ENCODE peak calls at places on chromosomes 16 and 17, in five cellular contexts. J is kidney epithelial cell, G is transverse colon, C is left ventricle myocardium inferior, T is GM23338. L is an unnamed sample.

GRCh38 chr16:20510323-20510722 is 59.0 kb downstream of the ACSM2A start:
- DNase-seq in G (no peak), C (no peak), J (no peak), T (no peak), L (no peak)

GRCh38 chr16:58459344-58460218 is 40.4 kb upstream of the NDRG4 start:
- DNase-seq in T (no peak), G (no peak), J (peak), C (no peak), L (no peak)

GRCh38 chr17:17516941-17517720 is 20.9 kb upstream of the RASD1 start:
- DNase-seq in C (no peak), J (no peak), T (no peak), G (no peak), L (no peak)

GRCh38 chr17:43756176-43756575 is 2.4 kb downstream of the SOST start:
- DNase-seq in J (no peak), G (no peak), C (no peak), T (no peak), L (no peak)

GRCh38 chr16:90009172-90009899 is 9.9 kb downstream of the DBNDD1 start:
- DNase-seq in G (no peak), J (no peak), C (no peak), T (no peak), L (no peak)

GRCh38 chr17:33436321-33436720 is 143.2 kb upstream of the ASIC2 start:
- DNase-seq in T (no peak), C (no peak), J (no peak), G (no peak), L (no peak)

GRCh38 chr17:9672266-9672665 is 26.9 kb downstream of the USP43 start:
- DNase-seq in T (no peak), J (no peak), G (no peak), C (no peak), L (no peak)

GRCh38 chr16:88769617-88770458 is 15.2 kb downstream of the PIEZO1 start:
- DNase-seq in C (no peak), T (peak), G (peak), J (no peak), L (peak)

GRCh38 chr17:66750756-66751543 is 84.0 kb upstream of the CACNG5 start:
- DNase-seq in C (no peak), T (no peak), J (no peak), G (no peak), L (no peak)

GRCh38 chr16:53756329-53756996 is 52.5 kb downstream of the FTO start:
- DNase-seq in G (no peak), J (peak), C (no peak), T (no peak), L (no peak)

GRCh38 chr16:86975445-86975844 is 341.7 kb downstream of the C16orf95 start:
- DNase-seq in C (no peak), T (peak), J (peak), G (no peak), L (no peak)

GRCh38 chr16:74253146-74253545 is 43.5 kb upstream of the PSMD7 start:
- DNase-seq in T (no peak), J (no peak), C (no peak), G (no peak), L (no peak)

GRCh38 chr17:41814195-41814594 is 1.4 kb downstream of the FKBP10 start:
- DNase-seq in T (no peak), C (no peak), J (no peak), G (no peak), L (no peak)

GRCh38 chr16:53865492-53865863 is 161.5 kb downstream of the FTO start:
- DNase-seq in T (peak), C (no peak), G (no peak), J (peak), L (no peak)

GRCh38 chr17:2064980-2065785 is 10.3 kb downstream of the HIC1 start:
- DNase-seq in G (peak), T (peak), J (no peak), C (no peak), L (peak)

GRCh38 chr16:85291302-85292148 is 179.3 kb upstream of the CIBAR2 start:
- DNase-seq in T (no peak), G (peak), J (no peak), C (peak), L (peak)

DNA sequence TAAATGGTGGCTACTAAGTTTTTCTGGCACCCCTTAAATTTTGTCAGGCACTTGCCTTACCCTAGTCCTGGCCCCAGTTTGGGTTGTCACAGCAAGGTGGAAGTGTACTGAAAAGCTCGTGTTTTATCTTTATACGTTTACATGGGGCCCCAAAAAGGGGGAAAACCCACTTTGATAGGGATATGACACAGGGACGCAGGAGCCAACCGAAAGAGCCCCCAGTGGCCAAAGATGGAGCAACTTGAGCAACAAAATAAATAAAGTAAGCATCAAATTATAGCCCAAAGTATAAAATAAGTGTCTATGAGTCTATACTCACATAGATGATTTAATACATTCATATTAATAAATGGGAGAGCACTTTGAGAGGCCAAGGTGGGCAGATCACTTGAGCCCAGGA is 5.0 kb upstream of the CETP start:
- DNase-seq in C (no peak), G (no peak), J (no peak), T (peak), L (no peak)
- TF ChIP-seq CTCF in C (no peak), G (no peak), J (no peak), T (peak), L (no peak)

GRCh38 chr17:7183433-7184090 is 4.4 kb upstream of the ASGR1 start:
- DNase-seq in J (no peak), G (no peak), T (no peak), C (no peak), L (no peak)
- TF ChIP-seq CTCF in J (no peak), G (no peak), T (no peak), C (no peak), L (no peak)

GRCh38 chr17:38918916-38919315 is 6.5 kb upstream of the LASP1NB start:
- DNase-seq in C (no peak), G (no peak), J (no peak), T (no peak), L (no peak)

GRCh38 chr17:38917259-38917658 is 8.2 kb upstream of the LASP1NB start:
- DNase-seq in G (no peak), C (no peak), T (no peak), J (no peak), L (peak)

GRCh38 chr17:38916771-38917170 is 8.6 kb upstream of the LASP1NB start:
- DNase-seq in T (no peak), J (no peak), C (no peak), G (no peak), L (peak)

GRCh38 chr17:38919316-38920078 is 5.9 kb upstream of the LASP1NB start:
- DNase-seq in T (no peak), G (no peak), J (no peak), C (no peak), L (peak)

GRCh38 chr17:38918129-38918913 is 7.1 kb upstream of the LASP1NB start:
- DNase-seq in T (peak), C (no peak), J (no peak), G (no peak), L (peak)
- TF ChIP-seq CTCF in T (peak), C (no peak), J (no peak), G (no peak), L (no peak)

GRCh38 chr17:51739245-51739886 is 419.1 kb downstream of the CA10 start:
- DNase-seq in T (no peak), G (no peak), C (no peak), J (no peak), L (no peak)

GRCh38 chr17:51731941-51732722 is 426.4 kb downstream of the CA10 start:
- DNase-seq in J (no peak), T (no peak), G (no peak), C (no peak), L (no peak)

GRCh38 chr17:51734976-51735375 is 423.5 kb downstream of the CA10 start:
- DNase-seq in J (no peak), T (no peak), C (no peak), G (no peak), L (no peak)

GRCh38 chr17:51733166-51733565 is 425.3 kb downstream of the CA10 start:
- DNase-seq in G (no peak), C (no peak), T (no peak), J (no peak), L (no peak)

GRCh38 chr17:51734462-51734861 is 424.1 kb downstream of the CA10 start:
- DNase-seq in C (no peak), G (no peak), T (peak), J (no peak), L (no peak)
- TF ChIP-seq CTCF in C (peak), G (no peak), T (peak), J (peak), L (no peak)

DNA sequence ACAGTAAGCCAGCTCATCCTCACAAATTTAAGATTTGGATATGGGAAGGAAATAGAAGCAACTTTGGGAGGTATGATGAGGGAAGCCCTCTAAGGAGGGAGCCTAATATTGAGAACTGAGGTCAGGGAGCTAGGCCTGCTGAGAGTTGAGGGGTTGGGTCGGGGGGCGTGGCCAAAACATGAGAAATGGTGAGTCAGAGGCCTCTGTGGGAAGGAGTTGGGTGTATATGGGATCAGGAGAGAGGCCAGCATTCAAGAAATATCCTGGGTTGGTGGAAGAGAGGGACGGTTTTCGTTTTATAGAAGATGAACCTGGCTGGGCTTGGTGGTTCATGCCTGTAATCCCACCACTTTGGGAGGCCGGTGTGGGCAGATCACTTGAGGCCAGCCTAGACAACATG is 48.4 kb downstream of the CLEC16A start:
- DNase-seq in J (no peak), T (peak), G (peak), C (no peak), L (no peak)
- TF ChIP-seq CTCF in J (no peak), T (no peak), G (no peak), C (no peak), L (no peak)

GRCh38 chr17:65558683-65559311 is 2.7 kb downstream of the AXIN2 start:
- DNase-seq in C (no peak), T (peak), J (no peak), G (no peak), L (no peak)

GRCh38 chr17:65558311-65558682 is 3.2 kb downstream of the AXIN2 start:
- DNase-seq in T (no peak), G (no peak), J (no peak), C (no peak), L (no peak)

GRCh38 chr17:65557349-65558310 is 3.8 kb downstream of the AXIN2 start:
- DNase-seq in J (peak), C (no peak), G (no peak), T (no peak), L (no peak)

GRCh38 chr17:65556014-65556909 is 5.2 kb downstream of the AXIN2 start:
- DNase-seq in J (no peak), C (peak), G (peak), T (peak), L (peak)

GRCh38 chr17:65556910-65557348 is 4.5 kb downstream of the AXIN2 start:
- DNase-seq in G (no peak), C (no peak), J (no peak), T (no peak), L (no peak)
- TF ChIP-seq CTCF in G (no peak), C (no peak), J (no peak), T (no peak), L (no peak)

GRCh38 chr16:82633964-82634600 is 7.3 kb downstream of the CDH13 start:
- DNase-seq in J (no peak), T (no peak), C (no peak), G (peak), L (no peak)

GRCh38 chr16:82630219-82630618 is 3.5 kb downstream of the CDH13 start:
- DNase-seq in T (no peak), J (no peak), C (no peak), G (no peak), L (no peak)

GRCh38 chr16:82630688-82631087 is 3.9 kb downstream of the CDH13 start:
- DNase-seq in T (no peak), G (no peak), C (no peak), J (no peak), L (no peak)

GRCh38 chr16:82629441-82630027 is 2.8 kb downstream of the CDH13 start:
- DNase-seq in C (no peak), J (peak), G (no peak), T (peak), L (no peak)

DNA sequence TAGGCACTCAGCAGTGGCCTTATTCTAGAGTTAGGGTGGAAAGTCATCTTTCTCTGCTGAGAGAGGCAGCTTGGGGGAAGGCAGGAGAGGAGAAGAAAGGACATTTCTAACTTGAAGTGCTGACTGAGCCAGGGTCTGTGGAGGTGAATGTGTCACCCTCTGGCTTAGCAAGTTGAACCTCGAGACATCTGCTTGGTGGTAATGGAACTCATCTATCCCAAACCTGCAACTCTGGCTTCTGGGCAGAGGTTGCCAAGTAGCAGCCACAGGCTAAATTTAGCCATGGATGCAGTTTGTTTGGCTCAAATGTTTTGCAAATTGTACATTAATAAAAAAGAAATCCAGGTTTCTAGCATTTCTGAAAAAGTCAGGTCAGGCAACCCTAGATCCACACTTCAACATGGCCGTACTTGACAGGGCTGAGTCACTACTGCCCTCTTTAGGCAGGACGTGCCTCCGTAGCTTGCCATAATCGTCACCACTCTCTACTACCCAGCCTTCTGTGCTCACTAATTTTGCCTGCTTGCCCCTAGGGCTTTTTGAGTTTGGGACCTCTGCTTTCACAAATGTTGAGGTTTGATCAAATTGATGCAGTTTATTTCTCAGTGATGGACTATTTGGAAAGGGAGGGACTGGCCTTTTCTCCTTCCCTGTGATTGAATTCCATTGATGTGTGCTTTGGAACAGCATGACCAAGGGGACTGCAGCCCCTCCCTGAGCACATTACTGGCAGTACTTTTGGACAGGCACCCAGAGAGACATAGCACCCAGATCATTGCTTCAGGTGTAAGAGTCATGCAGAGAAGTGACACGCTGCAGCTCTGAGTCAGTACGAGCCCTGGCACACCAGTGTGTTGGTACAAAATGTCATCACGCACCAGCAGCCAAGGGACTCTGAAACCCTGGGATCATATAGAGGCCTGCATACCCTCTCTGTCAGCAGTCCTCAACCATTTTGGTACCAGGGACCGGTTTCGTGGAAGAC is 5.2 kb downstream of the CDH13 start:
- DNase-seq in J (no peak), G (no peak), C (no peak), T (peak), L (no peak)
- TF ChIP-seq CTCF in J (peak), G (no peak), C (peak), T (peak), L (no peak)

DNA sequence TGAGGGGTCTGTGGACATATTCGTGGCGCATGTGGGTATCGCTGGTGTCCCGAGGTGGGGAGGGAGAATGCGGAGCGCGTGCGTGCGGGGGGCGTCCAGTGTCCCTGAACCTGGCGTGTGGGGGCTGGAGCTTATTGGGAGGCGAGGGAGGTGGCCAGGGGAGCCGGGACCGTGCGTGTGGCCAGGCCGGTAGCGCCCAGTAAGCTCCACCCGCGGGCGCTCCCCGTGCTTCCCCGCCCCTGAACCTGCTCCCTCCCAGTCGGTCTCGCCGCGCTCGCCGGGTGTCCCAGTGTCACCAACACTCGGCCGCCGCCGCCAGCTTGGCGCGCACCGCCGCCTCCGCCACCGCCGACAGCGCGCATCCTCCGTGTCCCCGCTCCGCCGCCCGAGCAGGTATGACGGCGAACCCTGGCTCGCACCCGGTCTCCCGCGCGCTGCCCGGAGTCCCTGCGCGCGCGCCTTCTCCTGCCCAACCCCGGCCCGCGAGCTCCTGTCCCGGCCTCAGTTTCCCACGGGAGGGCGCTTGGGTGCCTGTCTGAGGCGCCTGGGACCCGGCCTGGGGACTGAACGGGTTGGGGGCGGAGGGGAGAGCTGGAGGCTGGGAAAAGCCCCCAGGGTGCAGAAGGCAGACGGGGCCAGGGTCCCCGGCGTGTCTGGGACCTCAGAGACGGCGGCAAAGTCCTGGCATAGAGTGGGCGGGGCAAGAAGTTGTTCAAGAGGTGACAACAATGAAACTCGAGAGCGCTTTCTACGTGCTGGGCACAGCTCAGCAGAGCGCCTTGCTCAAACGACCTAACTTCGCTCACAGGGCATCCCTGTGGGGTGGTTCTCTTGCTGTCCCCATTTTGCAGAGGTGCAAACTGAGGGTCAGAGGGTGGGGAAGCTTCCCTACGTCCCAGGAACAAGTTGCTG is at the start of gene SCNN1B:
- DNase-seq in J (no peak), G (peak), T (peak), C (no peak), L (no peak)
- TF ChIP-seq CTCF in J (no peak), G (no peak), T (peak), C (no peak), L (no peak)

GRCh38 chr16:10501016-10501607 is 79.3 kb downstream of the EMP2 start:
- DNase-seq in C (no peak), T (peak), J (no peak), G (no peak), L (no peak)
- TF ChIP-seq CTCF in C (no peak), T (no peak), J (no peak), G (no peak), L (no peak)

GRCh38 chr16:52069866-52070265 is 477.1 kb downstream of the TOX3 start:
- DNase-seq in G (no peak), C (no peak), T (peak), J (no peak), L (no peak)
- TF ChIP-seq CTCF in G (peak), C (peak), T (peak), J (peak), L (no peak)

L was measured in Peyer's patch.